ENCODE peak calls at places on chromosome 3, in six cellular contexts. D is tibial nerve, E is mammary epithelial cell, Y is neural progenitor cell, X is uterus, T is psoas muscle. C is an unnamed sample. For H3K4me1, the result is how much of the 10 kb centered on the place peaks cover.

GRCh38 chr3:52774066-52774713 is 3.2 kb upstream of the ITIH1 start:
- DNase-seq in D (no peak), T (peak), Y (no peak), E (no peak), X (no peak), C (no peak)

GRCh38 chr3:12964713-12965612 is 108.3 kb downstream of the IQSEC1 start:
- DNase-seq in X (no peak), T (peak), Y (no peak), D (no peak), E (no peak), C (no peak)

GRCh38 chr3:29226709-29227108 is 54.2 kb upstream of the RBMS3 start:
- DNase-seq in T (no peak), D (no peak), Y (no peak), X (no peak), E (no peak), C (no peak)

GRCh38 chr3:156036258-156037053 is 83.9 kb upstream of the KCNAB1 start:
- DNase-seq in D (no peak), X (no peak), T (no peak), E (no peak), Y (peak), C (no peak)

GRCh38 chr3:120858501-120858900 is 49.5 kb upstream of the STXBP5L start:
- DNase-seq in E (no peak), Y (no peak), D (no peak), T (no peak), X (no peak), C (no peak)

GRCh38 chr3:58041826-58042324 is 33.7 kb downstream of the FLNB start:
- DNase-seq in X (no peak), D (no peak), T (no peak), E (peak), Y (peak), C (no peak)

GRCh38 chr3:126442099-126442848 is 33.4 kb downstream of the ZXDC start:
- DNase-seq in E (no peak), D (no peak), Y (no peak), T (peak), X (no peak), C (no peak)

GRCh38 chr3:52399593-52399992 is 45.3 kb downstream of the SEMA3G start:
- DNase-seq in D (no peak), T (peak), X (no peak), E (no peak), Y (no peak), C (no peak)

GRCh38 chr3:117995795-117996194 is 1038.9 kb downstream of the IGSF11 start:
- DNase-seq in E (no peak), T (no peak), X (no peak), D (no peak), Y (no peak), C (no peak)

GRCh38 chr3:194203482-194204035 is 67.6 kb downstream of the HES1 start:
- DNase-seq in Y (no peak), X (no peak), E (no peak), D (no peak), T (no peak), C (no peak)

GRCh38 chr3:78917541-78917940 is 850.3 kb downstream of the ROBO1 start:
- DNase-seq in X (no peak), D (no peak), T (no peak), E (no peak), Y (no peak), C (no peak)

GRCh38 chr3:52777127-52777958 is at the start of gene ITIH1:
- DNase-seq in Y (peak), D (no peak), E (no peak), X (no peak), T (no peak), C (no peak)

GRCh38 chr3:31821118-31821517 is 159.9 kb downstream of the OSBPL10 start:
- DNase-seq in E (no peak), T (no peak), X (no peak), Y (no peak), D (no peak), C (no peak)

GRCh38 chr3:13615019-13615528 is 66.1 kb downstream of the FBLN2 start:
- DNase-seq in Y (no peak), E (no peak), T (no peak), X (no peak), D (no peak), C (no peak)

GRCh38 chr3:122931636-122932035 is 95.9 kb downstream of the SEMA5B start:
- DNase-seq in X (no peak), D (no peak), Y (no peak), T (no peak), E (peak), C (peak)

GRCh38 chr3:150097588-150097890 is 126.8 kb upstream of the PFN2 start:
- DNase-seq in E (peak), D (no peak), X (no peak), T (no peak), Y (no peak), C (peak)

GRCh38 chr3:15324335-15324734 is 8.1 kb downstream of the SH3BP5 start:
- DNase-seq in D (no peak), Y (no peak), X (peak), T (no peak), E (no peak), C (no peak)

GRCh38 chr3:15326673-15327072 is 5.7 kb downstream of the SH3BP5 start:
- DNase-seq in X (no peak), E (no peak), Y (no peak), D (no peak), T (no peak), C (no peak)

GRCh38 chr3:15327941-15328340 is 4.4 kb downstream of the SH3BP5 start:
- DNase-seq in X (peak), E (peak), D (no peak), Y (no peak), T (peak), C (no peak)

GRCh38 chr3:15325228-15325627 is 7.2 kb downstream of the SH3BP5 start:
- DNase-seq in X (peak), D (no peak), T (no peak), E (peak), Y (peak), C (peak)

DNA sequence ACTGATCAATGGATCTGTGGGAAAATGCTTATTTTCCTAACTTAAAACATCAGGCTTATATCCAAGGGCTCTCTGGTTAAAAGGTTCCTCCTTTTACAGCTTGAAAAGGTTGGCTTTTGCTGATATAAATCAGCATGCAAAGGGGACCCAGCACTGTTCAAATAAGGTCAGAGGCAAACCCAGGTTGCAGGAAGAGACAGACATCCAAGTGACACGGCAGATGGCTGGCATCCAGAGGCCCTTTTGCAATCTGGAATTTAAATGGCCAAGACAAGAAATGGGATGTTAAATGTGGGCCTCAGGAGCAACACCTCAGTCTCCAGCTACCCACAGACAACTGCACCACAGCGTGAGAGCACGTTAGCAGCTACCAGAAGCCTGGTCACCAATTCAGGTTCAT is 6.3 kb downstream of the SH3BP5 start:
- DNase-seq in D (peak), E (no peak), Y (no peak), X (no peak), T (peak), C (no peak)
- H3K4me1 ChIP-seq in D (half or more), E (under half), Y (under half), X (under half), T (under half), C (under half)

GRCh38 chr3:136250226-136250861 is at the start of gene PCCB:
- DNase-seq in X (peak), D (peak), E (peak), Y (peak), T (peak), C (peak)

GRCh38 chr3:136251511-136251910 is 1.4 kb downstream of the PCCB start:
- DNase-seq in E (peak), T (no peak), X (peak), D (peak), Y (no peak), C (no peak)

GRCh38 chr3:136249091-136249490 is 1.0 kb upstream of the PCCB start:
- DNase-seq in D (no peak), X (no peak), Y (no peak), T (no peak), E (no peak), C (no peak)

GRCh38 chr3:136249593-136250225 is 431 bp upstream of the PCCB start:
- DNase-seq in X (no peak), Y (no peak), T (no peak), E (no peak), D (no peak), C (no peak)

GRCh38 chr3:136250862-136251460 is 821 bp downstream of the PCCB start:
- DNase-seq in X (peak), E (peak), T (peak), Y (peak), D (peak), C (no peak)
- TF ChIP-seq CTCF in X (peak), E (peak), T (peak), Y (no peak), D (no peak), C (no peak)

DNA sequence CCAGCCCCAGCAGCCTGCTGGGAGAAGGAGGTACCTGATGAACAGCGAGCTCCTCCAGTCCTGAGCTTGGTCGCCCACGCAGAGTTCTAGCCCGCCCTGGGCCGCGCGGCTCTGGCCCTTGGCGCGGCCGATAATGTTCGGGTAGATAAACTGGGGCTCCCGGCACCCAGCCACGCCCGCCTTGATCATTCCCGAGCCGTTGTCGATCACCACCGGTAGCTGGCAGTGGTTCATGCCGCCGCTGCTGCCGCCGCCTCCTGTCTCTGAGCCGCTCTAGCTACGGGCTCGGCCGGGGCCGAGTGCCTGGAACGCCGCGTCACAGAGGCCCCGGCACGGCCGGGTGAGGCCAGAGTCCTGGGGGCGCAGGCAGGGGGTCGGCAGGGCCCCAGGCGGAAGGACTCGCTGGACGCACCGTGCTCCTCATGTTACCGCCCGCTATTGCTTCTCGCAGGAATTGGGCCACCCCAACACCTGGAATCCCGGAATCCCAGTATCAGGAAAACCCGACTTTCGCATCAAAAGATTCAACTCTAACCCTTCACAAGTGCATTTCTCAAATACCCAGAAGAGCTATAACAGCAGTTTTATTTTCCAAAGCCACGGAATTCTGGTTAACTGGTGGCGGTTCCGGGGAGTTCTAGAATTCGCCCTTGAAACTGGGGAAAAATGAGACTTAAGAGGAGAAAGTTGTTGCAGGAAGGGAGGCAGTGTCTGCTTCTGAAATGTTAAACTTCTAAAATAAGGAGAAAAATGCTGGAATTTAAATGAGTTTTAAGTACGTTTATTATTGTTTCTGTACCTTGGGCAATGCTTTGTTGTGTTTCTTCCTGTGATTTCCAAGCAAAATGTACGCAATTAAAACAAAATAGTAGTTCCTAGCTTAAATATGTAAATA is at the start of gene ACTRT3:
- DNase-seq in E (peak), X (peak), T (peak), D (peak), Y (peak), C (peak)
- H3K4me1 ChIP-seq in E (under half), X (under half), T (under half), D (under half), Y (under half), C (under half)

GRCh38 chr3:188205992-188206416 is 52.0 kb downstream of the LPP start:
- DNase-seq in X (no peak), Y (peak), T (no peak), D (no peak), E (no peak), C (no peak)

GRCh38 chr3:188198760-188199327 is 44.9 kb downstream of the LPP start:
- DNase-seq in Y (no peak), E (no peak), X (peak), T (no peak), D (no peak), C (no peak)

GRCh38 chr3:188204516-188204915 is 50.6 kb downstream of the LPP start:
- DNase-seq in D (no peak), E (no peak), T (no peak), Y (no peak), X (no peak), C (no peak)

GRCh38 chr3:188199386-188199785 is 45.4 kb downstream of the LPP start:
- DNase-seq in Y (no peak), D (no peak), E (no peak), T (no peak), X (no peak), C (no peak)

GRCh38 chr3:188202358-188203138 is 48.6 kb downstream of the LPP start:
- DNase-seq in E (no peak), X (no peak), Y (no peak), D (no peak), T (no peak), C (no peak)
- TF ChIP-seq CTCF in E (no peak), X (no peak), Y (peak), D (no peak), T (no peak), C (no peak)

GRCh38 chr3:27526614-27527315 is 42.6 kb upstream of the SLC4A7 start:
- DNase-seq in Y (no peak), E (no peak), X (no peak), T (no peak), D (no peak), C (no peak)
- H3K4me1 ChIP-seq in Y (under half), E (under half), X (under half), T (under half), D (under half), C (under half)

DNA sequence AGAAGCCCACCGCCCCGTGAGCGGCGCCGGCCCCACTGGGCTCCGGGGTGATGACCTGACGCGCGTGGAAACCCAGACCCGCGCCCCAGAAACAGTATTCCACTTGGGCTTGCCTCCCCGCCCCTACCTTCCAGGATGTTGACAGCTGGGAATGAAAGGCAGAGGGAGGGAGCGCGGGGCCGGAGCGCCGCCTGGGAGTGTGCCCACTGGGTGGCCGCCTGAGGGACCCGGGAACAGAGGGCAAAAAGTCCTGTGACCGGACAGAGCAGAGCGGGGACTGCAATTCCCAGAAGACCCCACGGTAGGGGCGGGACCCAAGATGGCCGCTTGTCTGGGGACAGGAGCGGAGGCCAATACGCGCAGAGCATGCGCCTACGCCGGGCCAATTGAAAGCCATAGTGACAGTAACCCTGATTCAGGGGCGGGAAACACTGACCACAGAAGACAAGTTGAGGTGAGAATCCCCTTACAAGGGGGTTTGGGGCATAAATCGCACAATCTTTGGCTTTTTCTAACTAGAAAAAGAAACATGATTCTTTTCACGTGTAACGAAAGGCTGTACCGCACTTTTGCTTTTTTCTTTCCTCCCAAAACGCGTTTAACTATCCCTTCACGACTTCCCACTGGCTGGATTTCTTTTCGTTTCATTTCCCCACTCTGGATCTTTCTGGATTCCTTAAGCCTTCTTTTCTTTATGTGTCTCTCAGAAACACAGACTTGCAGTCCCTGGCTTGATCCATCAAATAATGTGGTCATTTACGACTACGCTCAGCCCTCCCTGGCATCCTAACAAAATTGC is at the start of gene FHIT:
- DNase-seq in D (peak), Y (peak), X (peak), E (peak), T (peak), C (peak)
- TF ChIP-seq CTCF in D (no peak), Y (no peak), X (no peak), E (no peak), T (no peak), C (no peak)

GRCh38 chr3:143201870-143202269 is 82.3 kb downstream of the CHST2 start:
- DNase-seq in Y (no peak), E (no peak), X (no peak), T (no peak), D (no peak), C (no peak)

GRCh38 chr3:143203848-143204247 is 84.3 kb downstream of the CHST2 start:
- DNase-seq in D (no peak), X (no peak), E (peak), T (no peak), Y (no peak), C (peak)

GRCh38 chr3:143201066-143201465 is 81.5 kb downstream of the CHST2 start:
- DNase-seq in X (no peak), D (no peak), T (no peak), Y (no peak), E (no peak), C (no peak)

GRCh38 chr3:143199998-143200909 is 80.7 kb downstream of the CHST2 start:
- DNase-seq in T (no peak), Y (no peak), X (no peak), D (no peak), E (no peak), C (no peak)

DNA sequence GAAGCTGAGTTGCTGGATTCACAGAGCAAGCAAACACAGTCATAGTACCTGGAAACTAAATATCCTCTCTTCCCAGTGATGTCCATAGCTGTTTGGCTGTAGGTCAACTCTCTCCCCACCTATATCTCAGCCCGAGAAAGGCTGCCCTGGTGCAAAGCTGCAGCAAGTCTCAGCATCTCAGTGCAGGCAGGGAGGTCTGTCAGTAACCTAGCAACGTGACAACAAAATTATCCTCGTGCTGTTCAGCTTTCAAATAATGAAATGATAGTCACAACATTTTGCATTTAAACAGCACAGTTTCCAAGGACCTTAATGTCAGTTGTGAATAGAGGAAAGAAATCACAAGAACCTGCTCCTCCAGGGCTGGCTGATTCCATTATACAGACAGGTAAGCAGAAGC is 83.6 kb downstream of the CHST2 start:
- DNase-seq in E (no peak), X (no peak), T (no peak), D (no peak), Y (no peak), C (no peak)
- H3K4me1 ChIP-seq in E (under half), X (under half), T (under half), D (under half), Y (under half), C (under half)

GRCh38 chr3:45544719-45545296 is 49.7 kb upstream of the LIMD1 start:
- DNase-seq in T (peak), D (no peak), E (no peak), Y (no peak), X (no peak), C (no peak)
- TF ChIP-seq CTCF in T (no peak), D (no peak), E (no peak), Y (no peak), X (no peak), C (no peak)